ENCODE peak calls at places on chromosomes 6 and 20, in eight cellular contexts. B is caudate nucleus; Y is epithelial cell of esophagus; G is ureter; Q is AML-193; R is T follicular helper cell; O is stimulated activated CD4-positive, alpha-beta T cell treated with anti-CD3 and anti-CD28 coated beads, TNF-alpha, amount 100 ng/mL, for 4 hours; Z is activated effector memory CD4-positive, alpha-beta T cell treated with anti-CD3 and anti-CD28 coated beads, Interleukin-2, amount 50 U/mL, for 16 hours. J is an unnamed sample.

GRCh38 chr20:20734475-20734948 is 22.1 kb upstream of the RALGAPA2 start:
- DNase-seq in B (no peak), Y (no peak), G (no peak), Q (peak), R (no peak), O (no peak), Z (no peak), J (no peak)

GRCh38 chr6:116461563-116462507 is 660 bp downstream of the CALHM6 start:
- DNase-seq in B (no peak), Y (peak), G (peak), Q (peak), R (peak), O (peak), Z (peak), J (no peak)

GRCh38 chr6:155248021-155249001 is 15.5 kb upstream of the CLDN20 start:
- DNase-seq in B (no peak), Y (peak), G (peak), Q (peak), R (no peak), O (no peak), Z (peak), J (peak)

GRCh38 chr20:19588731-19589130 is 169.3 kb upstream of the RIN2 start:
- DNase-seq in B (no peak), Y (no peak), G (no peak), Q (no peak), R (no peak), O (no peak), Z (no peak), J (no peak)

GRCh38 chr20:57395111-57395959 is 4.1 kb downstream of the RBM38 start:
- DNase-seq in B (peak), Y (peak), G (no peak), Q (no peak), R (no peak), O (no peak), Z (no peak), J (peak)

GRCh38 chr6:43299338-43300293 is 1.6 kb downstream of the SLC22A7 start:
- DNase-seq in B (no peak), Y (no peak), G (no peak), Q (no peak), R (no peak), O (no peak), Z (peak), J (no peak)

GRCh38 chr6:33171096-33171888 is 21.0 kb downstream of the COL11A2 start:
- DNase-seq in B (no peak), Y (no peak), G (no peak), Q (no peak), R (no peak), O (no peak), Z (no peak), J (no peak)

GRCh38 chr6:8282380-8282779 is 153.0 kb downstream of the SLC35B3 start:
- DNase-seq in B (no peak), Y (no peak), G (no peak), Q (no peak), R (no peak), O (no peak), Z (no peak), J (no peak)

GRCh38 chr20:58956078-58956477 is 25.0 kb upstream of the NELFCD start:
- DNase-seq in B (no peak), Y (no peak), G (no peak), Q (peak), R (no peak), O (no peak), Z (no peak), J (no peak)

GRCh38 chr6:43427406-43428111 is at the start of gene ABCC10:
- DNase-seq in B (peak), Y (peak), G (peak), Q (peak), R (peak), O (peak), Z (peak), J (peak)

GRCh38 chr20:48656661-48657211 is 171.1 kb downstream of the PREX1 start:
- DNase-seq in B (peak), Y (no peak), G (no peak), Q (no peak), R (no peak), O (no peak), Z (no peak), J (peak)

GRCh38 chr6:25193147-25193864 is 85.9 kb upstream of the CARMIL1 start:
- DNase-seq in B (no peak), Y (peak), G (peak), Q (no peak), R (no peak), O (no peak), Z (no peak), J (no peak)

GRCh38 chr6:133704371-133704770 is 184.5 kb upstream of the TCF21 start:
- DNase-seq in B (no peak), Y (no peak), G (no peak), Q (no peak), R (no peak), O (no peak), Z (no peak), J (no peak)

GRCh38 chr20:25984933-25985332 is 288.3 kb upstream of the ZNF337 start:
- DNase-seq in B (no peak), Y (peak), G (no peak), Q (no peak), R (peak), O (peak), Z (peak), J (peak)

GRCh38 chr6:155782320-155782730 is 326.7 kb upstream of the NOX3 start:
- DNase-seq in B (no peak), Y (peak), G (peak), Q (no peak), R (no peak), O (no peak), Z (no peak), J (no peak)